ENCODE peak calls at places on chromosomes 12 and 14, in ten cellular contexts. X is thoracic aorta, M is hepatocyte, B is WERI-Rb-1, I is IMR-90, O is mucosa of descending colon, C is NT2/D1, H is uterus, L is small intestine, N is ascending aorta. G is an unnamed sample. For H3K36me3, the result is how much of the 10 kb centered on the place peaks cover.

GRCh38 chr12:130712346-130713065 is 3.6 kb downstream of the RIMBP2 start:
- DNase-seq in L (no peak), X (no peak), N (no peak), C (no peak), I (no peak), O (no peak), H (no peak), M (no peak), B (no peak), G (no peak)

GRCh38 chr12:81797100-81797499 is 38.0 kb upstream of the PPFIA2 start:
- DNase-seq in H (no peak), L (peak), M (peak), B (no peak), I (no peak), C (peak), X (no peak), O (no peak), N (no peak), G (no peak)

GRCh38 chr12:32445356-32445755 is 46.0 kb downstream of the FGD4 start:
- DNase-seq in X (no peak), M (no peak), O (no peak), L (no peak), C (no peak), I (no peak), H (no peak), N (no peak), B (no peak), G (no peak)

GRCh38 chr14:101535232-101535631 is 26.1 kb upstream of the DIO3 start:
- DNase-seq in O (no peak), X (no peak), N (no peak), C (no peak), L (no peak), M (peak), B (no peak), I (no peak), H (no peak), G (no peak)

GRCh38 chr12:87813476-87814234 is 215.5 kb downstream of the C12orf50 start:
- DNase-seq in C (no peak), B (no peak), N (no peak), O (no peak), X (no peak), I (peak), H (no peak), M (no peak), L (no peak), G (no peak)

GRCh38 chr14:52360831-52361230 is 46.7 kb downstream of the PTGER2 start:
- DNase-seq in L (no peak), M (peak), H (no peak), X (no peak), I (no peak), O (peak), C (no peak), B (no peak), N (no peak), G (peak)

GRCh38 chr12:27178723-27179398 is 65.2 kb upstream of the STK38L start:
- DNase-seq in X (no peak), I (peak), H (no peak), O (no peak), L (no peak), B (no peak), C (no peak), M (no peak), N (no peak), G (no peak)

GRCh38 chr12:71556881-71557280 is 106.8 kb downstream of the ZFC3H1 start:
- DNase-seq in M (peak), C (peak), O (no peak), X (no peak), I (peak), H (no peak), B (no peak), N (no peak), L (no peak), G (peak)

GRCh38 chr14:61911534-61911933 is 149.3 kb downstream of the SNAPC1 start:
- DNase-seq in L (peak), M (no peak), I (no peak), C (no peak), X (no peak), B (no peak), O (no peak), H (no peak), N (no peak), G (no peak)

GRCh38 chr12:80213871-80214270 is 114.5 kb downstream of the OTOGL start:
- DNase-seq in O (no peak), H (no peak), M (no peak), N (no peak), B (no peak), I (no peak), X (no peak), C (no peak), L (no peak), G (no peak)

GRCh38 chr14:87615050-87615449 is 377.9 kb downstream of the GALC start:
- DNase-seq in M (no peak), N (no peak), H (no peak), X (no peak), I (no peak), L (no peak), C (no peak), B (no peak), O (no peak), G (no peak)

GRCh38 chr12:9662488-9662887 is 7.0 kb upstream of the CLEC2D start:
- DNase-seq in H (no peak), X (no peak), L (no peak), C (no peak), O (no peak), M (no peak), B (no peak), I (no peak), N (no peak), G (no peak)
- H3K36me3 ChIP-seq in H (under half), X (under half), L (under half), C (half or more), O (under half), M (under half), B (under half), I (under half), N (under half), G (under half)

GRCh38 chr12:131786331-131786730 is 41.9 kb upstream of the MMP17 start:
- DNase-seq in N (no peak), C (no peak), L (no peak), O (no peak), X (no peak), M (no peak), I (no peak), H (no peak), B (no peak), G (no peak)

GRCh38 chr12:131785763-131786330 is 42.3 kb upstream of the MMP17 start:
- DNase-seq in L (no peak), B (no peak), C (no peak), O (no peak), I (no peak), N (no peak), X (no peak), M (no peak), H (no peak), G (no peak)

GRCh38 chr12:131783915-131784541 is 44.2 kb upstream of the MMP17 start:
- DNase-seq in I (peak), H (no peak), O (no peak), L (no peak), M (no peak), X (no peak), N (no peak), B (no peak), C (peak), G (no peak)

GRCh38 chr12:131787143-131787660 is 41.0 kb upstream of the MMP17 start:
- DNase-seq in C (no peak), I (no peak), B (no peak), O (no peak), N (no peak), L (no peak), M (no peak), H (no peak), X (no peak), G (no peak)

DNA sequence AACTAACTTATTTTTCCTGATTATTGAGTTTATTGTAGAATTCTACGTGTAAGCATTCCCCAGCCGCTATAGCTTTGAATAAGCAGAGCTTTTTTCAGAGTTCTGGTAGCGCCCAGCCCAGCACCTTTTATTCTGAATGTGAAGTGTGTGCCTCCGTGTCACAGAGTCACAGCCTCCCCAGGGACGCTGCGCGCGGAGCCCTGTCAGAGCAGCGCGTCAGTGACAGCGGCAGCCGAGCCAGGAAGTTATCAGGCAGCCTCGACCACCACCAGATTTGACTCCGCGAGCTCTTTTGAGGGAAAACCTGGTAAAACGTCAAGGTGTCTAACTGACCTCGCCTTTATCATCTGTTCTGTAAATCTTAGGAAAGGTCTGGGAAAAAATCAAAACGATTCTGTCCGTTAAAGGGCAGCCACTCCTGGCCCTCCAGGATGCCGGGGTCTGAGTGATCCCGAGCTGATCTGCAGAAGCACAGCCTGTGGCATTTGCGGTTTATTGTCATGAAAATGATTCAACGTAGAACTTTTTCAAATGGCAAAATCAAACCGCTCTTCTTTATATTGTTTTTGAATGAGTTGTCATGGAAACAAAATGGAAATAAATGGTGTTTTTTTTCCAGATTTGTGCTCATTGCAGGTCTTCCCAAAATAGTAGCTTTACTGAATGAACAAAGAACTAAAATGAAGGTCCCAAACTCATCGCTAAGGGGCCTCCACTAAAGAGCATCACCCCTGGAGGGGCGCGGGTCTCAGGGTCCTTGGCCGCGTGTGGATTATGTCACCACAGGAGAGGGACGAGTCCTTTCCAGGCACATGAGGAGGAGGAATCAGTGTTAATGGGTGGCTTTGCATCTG is 43.1 kb upstream of the MMP17 start:
- DNase-seq in L (no peak), I (peak), X (no peak), N (no peak), M (no peak), C (no peak), H (no peak), B (no peak), O (no peak), G (no peak)
- H3K36me3 ChIP-seq in L (under half), I (under half), X (under half), N (half or more), M (under half), C (half or more), H (under half), B (under half), O (under half), G (half or more)

DNA sequence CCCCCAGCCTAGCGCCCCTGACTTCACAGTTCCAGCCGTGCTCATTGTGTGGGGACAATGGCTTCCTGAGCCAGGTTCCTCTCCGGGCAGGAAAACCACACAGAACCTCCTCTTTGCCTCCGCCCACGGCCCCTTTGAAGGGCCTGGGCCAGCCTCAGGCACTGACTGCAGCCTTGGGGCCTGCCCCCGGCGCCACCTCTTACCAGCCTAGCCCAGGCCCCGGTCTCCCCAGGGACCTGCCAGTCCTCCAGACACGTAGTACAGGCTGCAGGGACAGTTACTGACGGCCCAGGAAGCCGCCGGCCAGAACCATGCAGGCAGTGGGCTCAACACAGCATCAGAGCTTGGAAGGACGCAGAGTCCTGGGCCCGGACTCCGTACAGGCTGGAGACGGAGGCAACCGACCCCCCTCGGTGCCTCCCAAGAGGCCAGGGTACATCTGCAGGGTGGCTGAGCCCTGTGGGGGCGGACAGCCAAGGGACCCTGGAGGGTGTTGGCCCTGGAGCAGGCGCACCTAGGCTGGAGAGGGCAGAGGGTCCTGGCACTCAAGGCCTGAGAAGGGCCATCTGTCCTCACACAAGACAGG is 20.9 kb upstream of the NUDT14 start:
- DNase-seq in M (no peak), L (no peak), I (no peak), O (no peak), B (no peak), N (no peak), C (no peak), X (no peak), H (no peak), G (peak)
- H3K36me3 ChIP-seq in M (under half), L (under half), I (under half), O (under half), B (under half), N (under half), C (under half), X (under half), H (under half), G (under half)

GRCh38 chr12:105164068-105164467 is 56.5 kb downstream of the WASHC4 start:
- DNase-seq in L (no peak), I (no peak), O (no peak), H (no peak), C (no peak), X (no peak), N (no peak), M (peak), B (no peak), G (no peak)
- H3K36me3 ChIP-seq in L (under half), I (under half), O (under half), H (under half), C (half or more), X (under half), N (half or more), M (under half), B (under half), G (half or more)

GRCh38 chr14:89184952-89185351 is 232.1 kb downstream of the FOXN3 start:
- DNase-seq in H (no peak), B (no peak), C (no peak), M (no peak), L (no peak), N (no peak), X (no peak), O (no peak), I (no peak), G (no peak)
- H3K36me3 ChIP-seq in H (under half), B (under half), C (under half), M (under half), L (under half), N (under half), X (under half), O (under half), I (under half), G (under half)

GRCh38 chr14:69708049-69708448 is 58.9 kb upstream of the SRSF5 start:
- DNase-seq in B (no peak), M (no peak), H (no peak), L (no peak), O (no peak), N (no peak), I (no peak), X (no peak), C (no peak), G (no peak)
- H3K36me3 ChIP-seq in B (half or more), M (under half), H (under half), L (under half), O (under half), N (half or more), I (under half), X (under half), C (under half), G (under half)

GRCh38 chr12:57203791-57204190 is 12.8 kb upstream of the NXPH4 start:
- DNase-seq in L (no peak), O (no peak), X (no peak), C (no peak), I (no peak), B (no peak), H (no peak), M (no peak), N (no peak), G (no peak)
- H3K36me3 ChIP-seq in L (under half), O (under half), X (half or more), C (half or more), I (half or more), B (under half), H (under half), M (under half), N (half or more), G (under half)